ENCODE peak calls at places on chromosome 20, in nine cellular contexts. K is NB4, Y is sigmoid colon, E is progenitor cell of endocrine pancreas, S is endodermal cell, B is esophagus squamous epithelium, X is uterus, A is stomach, W is D721Med. G is an unnamed sample.

GRCh38 chr20:6744805-6745204 is 22.7 kb upstream of the BMP2 start:
- DNase-seq in K (no peak), Y (no peak), E (no peak), S (no peak), B (no peak), X (no peak), A (no peak), W (no peak), G (no peak)

GRCh38 chr20:50655325-50655880 is 35.9 kb downstream of the RIPOR3 start:
- DNase-seq in K (peak; percentile 77), Y (peak; percentile 94), E (no peak), S (no peak), B (no peak), X (peak; percentile 86), A (no peak), W (no peak), G (no peak)

GRCh38 chr20:20518263-20518662 is 150.4 kb downstream of the INSM1 start:
- DNase-seq in K (no peak), Y (no peak), E (no peak), S (no peak), B (no peak), X (no peak), A (no peak), W (no peak), G (no peak)

GRCh38 chr20:59124326-59125029 is 39.1 kb upstream of the ZNF831 start:
- DNase-seq in K (no peak), Y (no peak), E (no peak), S (no peak), B (no peak), X (no peak), A (no peak), W (peak; percentile 58), G (no peak)

GRCh38 chr20:35311409-35311808 is 19.2 kb upstream of the FAM83C start:
- DNase-seq in K (no peak), Y (no peak), E (no peak), S (no peak), B (no peak), X (no peak), A (no peak), W (no peak), G (no peak)

GRCh38 chr20:6765469-6766058 is 1.9 kb upstream of the BMP2 start:
- DNase-seq in K (peak; percentile 78), Y (no peak), E (no peak), S (no peak), B (no peak), X (no peak), A (no peak), W (no peak), G (no peak)

GRCh38 chr20:10622657-10623418 is 51.0 kb downstream of the JAG1 start:
- DNase-seq in K (no peak), Y (peak; percentile 88), E (no peak), S (no peak), B (no peak), X (peak; percentile 66), A (no peak), W (no peak), G (no peak)

GRCh38 chr20:51337126-51337805 is 205.3 kb downstream of the NFATC2 start:
- DNase-seq in K (no peak), Y (no peak), E (no peak), S (no peak), B (no peak), X (no peak), A (no peak), W (no peak), G (no peak)

GRCh38 chr20:25552977-25553376 is 32.4 kb downstream of the NINL start:
- DNase-seq in K (no peak), Y (no peak), E (no peak), S (no peak), B (no peak), X (no peak), A (no peak), W (no peak), G (no peak)

GRCh38 chr20:9130407-9130995 is 61.6 kb downstream of the PLCB4 start:
- DNase-seq in K (no peak), Y (no peak), E (no peak), S (no peak), B (no peak), X (no peak), A (no peak), W (no peak), G (no peak)

GRCh38 chr20:58109918-58110635 is 118.4 kb downstream of the ANKRD60 start:
- DNase-seq in K (peak; percentile 28), Y (no peak), E (no peak), S (no peak), B (no peak), X (no peak), A (no peak), W (no peak), G (no peak)

GRCh38 chr20:25248501-25249172 is 752 bp downstream of the PYGB start:
- DNase-seq in K (peak; percentile 55), Y (peak; percentile 74), E (peak; percentile 28), S (peak; percentile 76), B (no peak), X (peak; percentile 46), A (peak; percentile 50), W (no peak), G (peak; percentile 58)

GRCh38 chr20:58997141-58997770 is 9.8 kb downstream of the CTSZ start:
- DNase-seq in K (no peak), Y (no peak), E (no peak), S (no peak), B (no peak), X (no peak), A (no peak), W (no peak), G (no peak)

GRCh38 chr20:52869276-52869675 is 102.9 kb upstream of the TSHZ2 start:
- DNase-seq in K (no peak), Y (no peak), E (no peak), S (no peak), B (no peak), X (no peak), A (no peak), W (no peak), G (no peak)

GRCh38 chr20:50126662-50127061 is 13.7 kb upstream of the UBE2V1 start:
- DNase-seq in K (no peak), Y (no peak), E (no peak), S (no peak), B (no peak), X (no peak), A (no peak), W (no peak), G (no peak)

GRCh38 chr20:36792422-36792821 is 18.9 kb upstream of the DSN1 start:
- DNase-seq in K (peak; percentile 49), Y (no peak), E (no peak), S (peak; percentile 91), B (no peak), X (peak; percentile 42), A (peak; percentile 53), W (no peak), G (no peak)

GRCh38 chr20:41081276-41081814 is 52.7 kb downstream of the TOP1 start:
- DNase-seq in K (no peak), Y (no peak), E (no peak), S (no peak), B (no peak), X (no peak), A (no peak), W (no peak), G (no peak)

GRCh38 chr20:946826-947225 is 30.7 kb upstream of the ANGPT4 start:
- DNase-seq in K (no peak), Y (no peak), E (no peak), S (peak; percentile 34), B (no peak), X (no peak), A (no peak), W (no peak), G (no peak)
- TF ChIP-seq CTCF in K (no peak), Y (no peak), E (no peak), S (no peak), B (no peak), X (no peak), A (no peak), W (no peak), G (no peak)

DNA sequence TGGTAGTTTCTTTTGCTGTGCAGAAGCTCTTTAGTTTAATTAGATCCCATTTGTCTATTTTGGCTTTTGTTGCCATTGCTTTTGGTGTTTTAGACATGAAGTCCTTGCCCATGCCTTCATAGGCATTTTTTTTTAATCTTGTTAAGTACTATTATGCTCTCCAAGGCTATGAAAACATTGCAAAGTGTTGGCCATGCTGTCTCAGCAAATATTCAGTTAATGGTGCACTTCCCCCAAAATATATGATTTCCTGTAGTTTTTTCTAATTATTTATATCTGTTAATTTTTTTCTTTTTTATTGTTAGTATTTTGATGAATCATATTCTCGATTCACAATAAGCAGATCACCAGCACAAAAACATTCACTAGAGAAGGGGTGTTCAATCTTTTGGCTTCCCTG is 806.1 kb upstream of the FLRT3 start:
- DNase-seq in K (no peak), Y (no peak), E (no peak), S (no peak), B (no peak), X (no peak), A (no peak), W (no peak), G (no peak)
- TF ChIP-seq CTCF in K (no peak), Y (no peak), E (no peak), S (no peak), B (no peak), X (no peak), A (no peak), W (no peak), G (no peak)

GRCh38 chr20:21571841-21572690 is 58.2 kb upstream of the NKX2-2 start:
- DNase-seq in K (peak; percentile 20), Y (no peak), E (no peak), S (peak; percentile 59), B (no peak), X (no peak), A (no peak), W (no peak), G (no peak)
- TF ChIP-seq CTCF in K (peak; percentile 83), Y (no peak), E (peak; percentile 97), S (peak; percentile 98), B (peak; percentile 70), X (peak; percentile 38), A (peak; percentile 87), W (peak; percentile 84), G (peak; percentile 98)

GRCh38 chr20:63005862-63006564 is 751 bp downstream of the BHLHE23 start:
- DNase-seq in K (no peak), Y (no peak), E (no peak), S (peak; percentile 77), B (no peak), X (no peak), A (no peak), W (no peak), G (peak; percentile 58)
- TF ChIP-seq CTCF in K (no peak), Y (no peak), E (no peak), S (no peak), B (no peak), X (no peak), A (no peak), W (no peak), G (no peak)

GRCh38 chr20:32034581-32035397 is 17.3 kb upstream of the HCK start:
- DNase-seq in K (peak; percentile 66), Y (no peak), E (no peak), S (no peak), B (no peak), X (no peak), A (no peak), W (no peak), G (no peak)
- TF ChIP-seq CTCF in K (peak; percentile 55), Y (no peak), E (no peak), S (peak; percentile 54), B (peak; percentile 11), X (no peak), A (no peak), W (peak; percentile 29), G (no peak)

G was measured in glutamatergic neuron.